ENCODE peak calls at places on chromosomes 13 and 19, in seven cellular contexts. J is fibroblast of lung, Y is foreskin fibroblast, L is small intestine, Z is fibroblast of the aortic adventitia, O is IMR-90, V is tibial artery. G is an unnamed sample.

GRCh38 chr13:46607768-46608553 is 55.0 kb downstream of the LRCH1 start:
- DNase-seq in J (no peak), Y (no peak), L (peak; percentile 96), Z (no peak), O (no peak), V (no peak), G (no peak)

GRCh38 chr13:30128591-30128990 is 178.8 kb downstream of the KATNAL1 start:
- DNase-seq in J (no peak), Y (no peak), L (no peak), Z (no peak), O (no peak), V (no peak), G (no peak)

GRCh38 chr13:88103824-88104223 is 432.7 kb downstream of the SLITRK5 start:
- DNase-seq in J (no peak), Y (no peak), L (no peak), Z (no peak), O (no peak), V (no peak), G (no peak)

GRCh38 chr19:51020988-51021651 is 1.6 kb upstream of the KLK10 start:
- DNase-seq in J (peak; percentile 32), Y (peak; percentile 23), L (peak; percentile 30), Z (peak; percentile 63), O (peak; percentile 51), V (no peak), G (peak; percentile 25)

GRCh38 chr19:51150627-51151026 is 8.5 kb downstream of the SIGLEC7 start:
- DNase-seq in J (no peak), Y (no peak), L (no peak), Z (no peak), O (no peak), V (no peak), G (no peak)

GRCh38 chr13:110620596-110620995 is 5.3 kb downstream of the NAXD start:
- DNase-seq in J (no peak), Y (no peak), L (peak; percentile 17), Z (no peak), O (no peak), V (no peak), G (no peak)

GRCh38 chr19:55437410-55437809 is 5.7 kb downstream of the SHISA7 start:
- DNase-seq in J (peak; percentile 56), Y (peak; percentile 50), L (peak; percentile 38), Z (peak; percentile 63), O (peak; percentile 56), V (no peak), G (peak; percentile 68)

GRCh38 chr19:50510121-50510670 is 795 bp downstream of the JOSD2 start:
- DNase-seq in J (peak; percentile 10), Y (no peak), L (no peak), Z (no peak), O (no peak), V (no peak), G (peak; percentile 13)

GRCh38 chr19:4984448-4984990 is 15.6 kb downstream of the KDM4B start:
- DNase-seq in J (no peak), Y (no peak), L (no peak), Z (no peak), O (no peak), V (no peak), G (no peak)

GRCh38 chr19:44003461-44004134 is 841 bp downstream of the ZNF230 start:
- DNase-seq in J (peak; percentile 0), Y (peak; percentile 24), L (peak; percentile 5), Z (peak; percentile 11), O (no peak), V (no peak), G (peak; percentile 4)

GRCh38 chr13:40874138-40874776 is 84.8 kb downstream of the SLC25A15 start:
- DNase-seq in J (no peak), Y (no peak), L (no peak), Z (peak; percentile 10), O (no peak), V (no peak), G (peak; percentile 12)

GRCh38 chr19:4980838-4981680 is 12.1 kb downstream of the KDM4B start:
- DNase-seq in J (no peak), Y (no peak), L (no peak), Z (no peak), O (no peak), V (no peak), G (no peak)

GRCh38 chr19:48511800-48512503 is at the start of gene LMTK3:
- DNase-seq in J (peak; percentile 36), Y (no peak), L (no peak), Z (peak; percentile 16), O (peak; percentile 56), V (no peak), G (no peak)

GRCh38 chr13:35475960-35476943 is at the start of gene MAB21L1:
- DNase-seq in J (peak; percentile 63), Y (peak; percentile 91), L (peak; percentile 9), Z (peak; percentile 53), O (peak; percentile 19), V (peak; percentile 45), G (peak; percentile 62)

GRCh38 chr13:79531542-79532239 is 50.7 kb downstream of the NDFIP2 start:
- DNase-seq in J (no peak), Y (no peak), L (no peak), Z (no peak), O (no peak), V (no peak), G (no peak)

GRCh38 chr19:12092065-12092867 is 27.7 kb downstream of the ZNF844 start:
- DNase-seq in J (peak; percentile 89), Y (peak; percentile 89), L (peak; percentile 68), Z (peak; percentile 79), O (peak; percentile 86), V (peak; percentile 85), G (peak; percentile 89)

GRCh38 chr13:24627090-24627714 is 53.0 kb upstream of the ATP12A start:
- DNase-seq in J (no peak), Y (no peak), L (no peak), Z (no peak), O (no peak), V (no peak), G (no peak)

GRCh38 chr13:51844862-51845573 is at the start of gene TMEM272:
- DNase-seq in J (peak; percentile 20), Y (no peak), L (peak; percentile 74), Z (peak; percentile 22), O (peak; percentile 11), V (no peak), G (peak; percentile 17)

GRCh38 chr19:43524922-43525835 is 1.8 kb downstream of the ETHE1 start:
- DNase-seq in J (peak; percentile 41), Y (no peak), L (peak; percentile 97), Z (peak; percentile 61), O (peak; percentile 32), V (peak; percentile 82), G (peak; percentile 22)

GRCh38 chr19:45781282-45782161 is 768 bp downstream of the DMPK start:
- DNase-seq in J (no peak), Y (no peak), L (peak; percentile 41), Z (no peak), O (no peak), V (no peak), G (no peak)

GRCh38 chr19:45780448-45781281 is 1.6 kb downstream of the DMPK start:
- DNase-seq in J (no peak), Y (no peak), L (no peak), Z (no peak), O (no peak), V (no peak), G (no peak)

GRCh38 chr19:45778010-45778671 is 4.1 kb downstream of the DMPK start:
- DNase-seq in J (no peak), Y (no peak), L (no peak), Z (no peak), O (no peak), V (no peak), G (no peak)

GRCh38 chr19:45779231-45780145 is 2.8 kb downstream of the DMPK start:
- DNase-seq in J (peak; percentile 30), Y (peak; percentile 38), L (peak; percentile 92), Z (peak; percentile 49), O (no peak), V (peak; percentile 86), G (peak; percentile 47)

GRCh38 chr19:45780146-45780447 is 2.2 kb downstream of the DMPK start:
- DNase-seq in J (no peak), Y (no peak), L (no peak), Z (no peak), O (no peak), V (no peak), G (no peak)
- H3K4me3 ChIP-seq in J (no peak overlapping the region), Y (peak overlapping the region; percentile 67), L (no peak overlapping the region), Z (peak overlapping the region; percentile 74), O (no peak overlapping the region), V (peak overlapping the region; percentile 76), G (no peak overlapping the region)

GRCh38 chr13:44453881-44454280 is 80.3 kb downstream of the SERP2 start:
- DNase-seq in J (no peak), Y (no peak), L (no peak), Z (no peak), O (no peak), V (no peak), G (no peak)

GRCh38 chr13:44459674-44460073 is 86.0 kb downstream of the SERP2 start:
- DNase-seq in J (no peak), Y (no peak), L (no peak), Z (no peak), O (no peak), V (no peak), G (no peak)

GRCh38 chr13:44463759-44464158 is 90.1 kb downstream of the SERP2 start:
- DNase-seq in J (no peak), Y (no peak), L (no peak), Z (no peak), O (no peak), V (no peak), G (no peak)

GRCh38 chr13:44455781-44456180 is 82.2 kb downstream of the SERP2 start:
- DNase-seq in J (no peak), Y (no peak), L (peak; percentile 67), Z (no peak), O (no peak), V (no peak), G (no peak)

DNA sequence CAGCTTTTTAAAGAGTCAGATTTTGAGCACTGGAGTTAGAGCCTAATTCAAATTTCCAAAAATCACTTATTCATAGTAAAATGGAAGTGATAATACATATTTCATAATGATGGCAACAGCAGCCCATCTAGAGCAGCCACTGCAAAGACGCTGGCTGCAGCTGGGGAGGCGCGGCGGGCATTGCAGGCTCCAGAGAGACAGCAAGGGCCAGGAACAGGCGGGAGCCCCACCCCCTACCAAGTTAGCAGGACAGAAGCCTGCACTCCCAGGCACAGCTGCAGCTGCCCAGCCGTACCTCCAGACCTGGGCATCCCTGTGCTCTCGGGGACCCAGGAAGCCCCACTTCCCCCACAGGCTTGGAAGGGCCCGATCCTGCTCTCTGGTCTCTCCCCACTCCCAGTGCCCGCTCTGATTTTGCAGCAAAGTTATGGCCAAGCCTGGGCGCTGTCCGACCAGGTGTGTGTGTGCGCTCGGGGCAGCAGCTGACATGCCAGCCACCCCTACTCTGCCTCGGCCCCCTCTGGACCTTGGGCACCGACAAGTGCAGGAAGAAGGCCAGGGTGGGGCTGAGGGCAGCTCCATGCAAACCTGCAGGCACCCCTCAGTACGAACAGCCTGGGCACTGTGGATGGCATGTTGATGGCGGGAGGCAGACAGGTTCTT is 84.8 kb downstream of the SERP2 start:
- DNase-seq in J (no peak), Y (no peak), L (no peak), Z (no peak), O (no peak), V (no peak), G (no peak)
- H3K4me3 ChIP-seq in J (no peak overlapping the region), Y (no peak overlapping the region), L (no peak overlapping the region), Z (no peak overlapping the region), O (no peak overlapping the region), V (no peak overlapping the region), G (no peak overlapping the region)

GRCh38 chr19:6270076-6270745 is 9.6 kb downstream of the MLLT1 start:
- DNase-seq in J (no peak), Y (no peak), L (no peak), Z (no peak), O (no peak), V (no peak), G (no peak)
- H3K4me3 ChIP-seq in J (no peak overlapping the region), Y (no peak overlapping the region), L (no peak overlapping the region), Z (no peak overlapping the region), O (no peak overlapping the region), V (no peak overlapping the region), G (no peak overlapping the region)

GRCh38 chr19:17077447-17078028 is 2.0 kb downstream of the MYO9B start:
- DNase-seq in J (no peak), Y (no peak), L (no peak), Z (no peak), O (no peak), V (no peak), G (no peak)
- H3K4me3 ChIP-seq in J (peak overlapping the region; percentile 80), Y (peak overlapping the region; percentile 87), L (no peak overlapping the region), Z (peak overlapping the region; percentile 90), O (no peak overlapping the region), V (peak overlapping the region; percentile 99), G (no peak overlapping the region)

G was measured in astrocyte of the spinal cord.